ENCODE peak calls at places on chromosomes 5 and 9, in eight cellular contexts. F, U, D, V, N, Z, X and Q are unnamed samples.
A peak's percentile ranks its signal among the peaks of the same experiment; 100 is the strongest.

GRCh38 chr5:88939300-88939699 is 56.3 kb upstream of the MEF2C start:
- DNase-seq in F (no peak), U (no peak), D (no peak), V (no peak), N (no peak), Z (no peak), X (no peak), Q (no peak)

GRCh38 chr5:61969347-61969746 is 336.7 kb upstream of the KIF2A start:
- DNase-seq in F (no peak), U (peak; percentile 13), D (no peak), V (no peak), N (no peak), Z (no peak), X (no peak), Q (no peak)

GRCh38 chr5:83718195-83718825 is 2.3 kb downstream of the HAPLN1 start:
- DNase-seq in F (peak; percentile 24), U (peak; percentile 41), D (no peak), V (peak; percentile 76), N (peak; percentile 51), Z (peak; percentile 55), X (no peak), Q (no peak)

GRCh38 chr5:88092358-88092757 is 176.3 kb downstream of the TMEM161B start:
- DNase-seq in F (no peak), U (no peak), D (no peak), V (no peak), N (no peak), Z (no peak), X (no peak), Q (no peak)

GRCh38 chr5:14142202-14142855 is 813 bp upstream of the TRIO start:
- DNase-seq in F (no peak), U (no peak), D (no peak), V (no peak), N (no peak), Z (no peak), X (no peak), Q (no peak)

GRCh38 chr5:16483361-16483760 is 17.8 kb upstream of the ZNF622 start:
- DNase-seq in F (no peak), U (no peak), D (no peak), V (no peak), N (no peak), Z (no peak), X (no peak), Q (no peak)

GRCh38 chr5:151906246-151906645 is 18.4 kb downstream of the GLRA1 start:
- DNase-seq in F (no peak), U (no peak), D (no peak), V (no peak), N (no peak), Z (no peak), X (no peak), Q (no peak)

GRCh38 chr5:36744678-36745659 is 131.6 kb upstream of the NIPBL start:
- DNase-seq in F (peak; percentile 36), U (peak; percentile 52), D (peak; percentile 51), V (no peak), N (peak; percentile 82), Z (peak; percentile 75), X (peak; percentile 69), Q (no peak)

GRCh38 chr9:34590376-34591090 is 1.0 kb upstream of the CNTFR start:
- DNase-seq in F (no peak), U (no peak), D (peak; percentile 69), V (no peak), N (peak; percentile 38), Z (no peak), X (no peak), Q (no peak)

GRCh38 chr9:123329329-123329955 is 26.6 kb upstream of the CRB2 start:
- DNase-seq in F (no peak), U (peak; percentile 85), D (no peak), V (no peak), N (no peak), Z (no peak), X (no peak), Q (no peak)

GRCh38 chr9:134617836-134618162 is 23.8 kb upstream of the COL5A1 start:
- DNase-seq in F (no peak), U (no peak), D (no peak), V (no peak), N (no peak), Z (no peak), X (no peak), Q (no peak)

GRCh38 chr9:35510745-35511428 is 21.0 kb downstream of the RUSC2 start:
- DNase-seq in F (no peak), U (peak; percentile 98), D (peak; percentile 87), V (no peak), N (no peak), Z (no peak), X (peak; percentile 85), Q (no peak)

GRCh38 chr9:86406366-86406765 is 52.2 kb upstream of the TUT7 start:
- DNase-seq in F (no peak), U (no peak), D (no peak), V (no peak), N (no peak), Z (no peak), X (no peak), Q (no peak)

GRCh38 chr9:118609355-118610044 is 759.7 kb downstream of the BRINP1 start:
- DNase-seq in F (no peak), U (peak; percentile 62), D (no peak), V (no peak), N (no peak), Z (no peak), X (no peak), Q (no peak)

GRCh38 chr9:79482078-79482477 is 89.7 kb upstream of the TLE4 start:
- DNase-seq in F (no peak), U (no peak), D (no peak), V (no peak), N (no peak), Z (no peak), X (no peak), Q (no peak)

GRCh38 chr5:79938468-79938867 is 52.6 kb downstream of the MTX3 start:
- DNase-seq in F (no peak), U (no peak), D (no peak), V (no peak), N (no peak), Z (no peak), X (no peak), Q (no peak)

GRCh38 chr9:4537581-4537980 is 47.3 kb downstream of the SLC1A1 start:
- DNase-seq in F (no peak), U (no peak), D (no peak), V (no peak), N (no peak), Z (no peak), X (no peak), Q (no peak)

GRCh38 chr9:114312513-114312875 is 10.4 kb upstream of the ORM1 start:
- DNase-seq in F (no peak), U (no peak), D (no peak), V (no peak), N (no peak), Z (no peak), X (no peak), Q (no peak)

GRCh38 chr9:124248992-124249391 is 8.8 kb upstream of the NEK6 start:
- DNase-seq in F (no peak), U (no peak), D (no peak), V (no peak), N (no peak), Z (no peak), X (no peak), Q (no peak)

GRCh38 chr5:1077491-1078020 is 34.3 kb downstream of the SLC12A7 start:
- DNase-seq in F (no peak), U (no peak), D (no peak), V (no peak), N (no peak), Z (no peak), X (no peak), Q (no peak)

GRCh38 chr5:88678780-88679491 is 204.0 kb downstream of the MEF2C start:
- DNase-seq in F (no peak), U (no peak), D (no peak), V (no peak), N (no peak), Z (no peak), X (no peak), Q (no peak)

GRCh38 chr9:98218562-98219363 is 26.3 kb upstream of the CORO2A start:
- DNase-seq in F (no peak), U (no peak), D (no peak), V (no peak), N (no peak), Z (no peak), X (no peak), Q (no peak)

GRCh38 chr9:77953590-77953989 is 78.0 kb downstream of the GNAQ start:
- DNase-seq in F (no peak), U (no peak), D (no peak), V (no peak), N (no peak), Z (no peak), X (no peak), Q (no peak)

GRCh38 chr5:178068293-178068692 is 45.0 kb upstream of the N4BP3 start:
- DNase-seq in F (no peak), U (no peak), D (no peak), V (peak; percentile 89), N (no peak), Z (no peak), X (no peak), Q (no peak)

GRCh38 chr5:157718529-157718928 is 12.7 kb upstream of the THG1L start:
- DNase-seq in F (peak; percentile 48), U (peak; percentile 45), D (no peak), V (peak; percentile 84), N (no peak), Z (peak; percentile 52), X (no peak), Q (no peak)

GRCh38 chr5:87246046-87246445 is 21.6 kb upstream of the RASA1 start:
- DNase-seq in F (no peak), U (no peak), D (no peak), V (no peak), N (no peak), Z (no peak), X (no peak), Q (no peak)